ENCODE peak calls at places on chromosomes 5 and 9, in ten cellular contexts. Q is WERI-Rb-1, Z is HCT116, N is left lung, G is AG09309, A is heart right ventricle, H is lower lobe of right lung, E is fibroblast of mammary gland, I is cardiac fibroblast, O is brain microvascular endothelial cell. M is an unnamed sample.

GRCh38 chr9:105168935-105169334 is 75.5 kb upstream of the SLC44A1 start:
- DNase-seq in Z (no peak), G (no peak), A (no peak), Q (no peak), E (peak), H (no peak), O (no peak), I (peak), N (no peak), M (no peak)

GRCh38 chr5:73812457-73812856 is 186.5 kb downstream of the ARHGEF28 start:
- DNase-seq in Z (no peak), G (no peak), N (no peak), H (no peak), A (no peak), Q (no peak), I (no peak), E (no peak), O (no peak), M (no peak)

GRCh38 chr5:173917788-173918786 is 29.9 kb downstream of the CPEB4 start:
- DNase-seq in Z (peak), N (peak), O (peak), I (peak), Q (peak), H (peak), G (peak), A (peak), E (peak), M (peak)

GRCh38 chr5:151038801-151039238 is 18.4 kb downstream of the GPX3 start:
- DNase-seq in E (peak), Q (no peak), H (no peak), Z (no peak), O (no peak), G (no peak), N (no peak), A (no peak), I (peak), M (peak)

GRCh38 chr9:98822661-98823060 is 15.2 kb downstream of the GALNT12 start:
- DNase-seq in N (no peak), E (no peak), I (no peak), H (no peak), G (no peak), Q (no peak), A (no peak), O (no peak), Z (no peak), M (no peak)

GRCh38 chr9:16421534-16421933 is 448.9 kb downstream of the BNC2 start:
- DNase-seq in N (no peak), O (peak), Z (no peak), E (no peak), G (no peak), A (no peak), I (peak), H (no peak), Q (no peak), M (peak)

GRCh38 chr5:64977779-64978178 is 209.0 kb downstream of the CWC27 start:
- DNase-seq in I (peak), Z (no peak), E (peak), Q (no peak), H (no peak), N (peak), G (no peak), O (no peak), A (no peak), M (peak)

GRCh38 chr9:108045851-108046250 is 556.3 kb upstream of the KLF4 start:
- DNase-seq in E (no peak), I (peak), H (no peak), Q (no peak), A (no peak), Z (no peak), G (no peak), N (no peak), O (no peak), M (no peak)

GRCh38 chr5:132539716-132540115 is 3.6 kb downstream of the IL5 start:
- DNase-seq in Q (no peak), G (no peak), O (no peak), H (no peak), E (peak), N (no peak), I (no peak), A (no peak), Z (no peak), M (no peak)

GRCh38 chr9:14361074-14361473 is 47.1 kb upstream of the NFIB start:
- DNase-seq in I (peak), E (peak), G (no peak), O (no peak), Z (no peak), H (no peak), Q (no peak), A (no peak), N (no peak), M (peak)

GRCh38 chr9:79682076-79682736 is 110.4 kb downstream of the TLE4 start:
- DNase-seq in H (no peak), E (no peak), I (peak), Q (no peak), A (no peak), N (no peak), Z (no peak), G (no peak), O (no peak), M (peak)

GRCh38 chr5:146042628-146043279 is 62.6 kb downstream of the PLAC8L1 start:
- DNase-seq in G (peak), A (no peak), I (peak), Q (no peak), Z (peak), N (no peak), H (no peak), E (peak), O (peak), M (peak)

GRCh38 chr9:106830527-106831140 is 32.3 kb upstream of the ZNF462 start:
- DNase-seq in O (no peak), A (no peak), Q (no peak), Z (no peak), E (peak), G (no peak), H (no peak), I (peak), N (no peak), M (no peak)

GRCh38 chr9:100426532-100427365 is at the start of gene MSANTD3:
- DNase-seq in Q (peak), H (peak), A (peak), I (peak), O (peak), N (peak), Z (peak), E (peak), G (no peak), M (peak)

GRCh38 chr9:135149876-135150275 is 62.4 kb downstream of the OLFM1 start:
- DNase-seq in H (no peak), O (no peak), A (no peak), G (no peak), E (no peak), Z (no peak), N (no peak), I (no peak), Q (no peak), M (no peak)

GRCh38 chr9:2726620-2727335 is 9.5 kb downstream of the KCNV2 start:
- DNase-seq in G (no peak), H (no peak), I (peak), N (no peak), Q (no peak), A (no peak), Z (peak), O (no peak), E (peak), M (peak)

GRCh38 chr5:646396-647201 is 34.5 kb downstream of the CEP72 start:
- DNase-seq in A (no peak), Z (no peak), I (no peak), N (no peak), O (no peak), G (no peak), E (no peak), Q (no peak), H (no peak), M (no peak)

GRCh38 chr5:156460496-156460895 is 133.5 kb downstream of the SGCD start:
- DNase-seq in Z (no peak), I (no peak), G (peak), Q (no peak), O (no peak), A (no peak), N (no peak), H (no peak), E (peak), M (no peak)

GRCh38 chr9:133717113-133718031 is 20.8 kb downstream of the SARDH start:
- DNase-seq in Q (no peak), I (no peak), E (no peak), G (no peak), N (no peak), H (no peak), A (peak), O (no peak), Z (no peak), M (no peak)

GRCh38 chr5:136025900-136026299 is 2.9 kb upstream of the TGFBI start:
- DNase-seq in E (peak), G (no peak), Z (no peak), I (peak), O (no peak), N (no peak), Q (no peak), A (no peak), H (no peak), M (no peak)

GRCh38 chr5:1734271-1734907 is 65.2 kb downstream of the MRPL36 start:
- DNase-seq in E (no peak), H (peak), Z (no peak), I (no peak), O (no peak), A (no peak), N (no peak), Q (peak), G (no peak), M (no peak)

GRCh38 chr5:107389130-107389553 is 281.6 kb downstream of the EFNA5 start:
- DNase-seq in Z (no peak), H (no peak), I (peak), Q (no peak), N (no peak), G (no peak), E (peak), A (no peak), O (peak), M (peak)

DNA sequence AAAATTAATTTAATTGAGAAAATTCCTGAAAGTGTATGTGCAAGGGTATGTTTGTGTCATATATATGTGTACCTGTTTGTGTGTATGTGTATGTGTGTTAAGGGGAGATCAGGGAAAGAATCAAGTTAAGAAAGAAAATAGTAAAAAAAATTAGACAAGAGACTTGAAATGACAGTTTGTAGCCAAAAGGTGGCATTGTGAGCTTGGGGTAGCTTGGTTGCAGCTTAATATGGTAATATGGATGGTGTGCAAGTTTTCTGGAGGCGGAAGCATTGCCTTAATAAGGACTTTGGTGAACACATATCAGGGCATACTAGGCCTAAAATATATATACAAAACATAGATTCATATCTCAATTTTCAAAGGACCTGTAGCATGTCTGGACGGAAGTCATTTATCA is 129.9 kb downstream of the INSYN2B start:
- DNase-seq in A (no peak), O (no peak), Z (no peak), H (no peak), N (no peak), Q (no peak), G (no peak), E (peak), I (no peak), M (no peak)
- TF ChIP-seq CTCF in A (no peak), O (peak), Z (peak), H (no peak), N (no peak), Q (no peak), G (no peak), E (peak), I (peak), M (peak)

GRCh38 chr9:69758001-69758730 is 1.6 kb downstream of the PTAR1 start:
- DNase-seq in Q (no peak), Z (no peak), E (peak), O (no peak), I (peak), A (no peak), N (no peak), H (no peak), G (no peak), M (peak)
- H3K4me3 ChIP-seq in Q (peak), Z (peak), E (peak), O (peak), I (peak), A (peak), N (peak), H (peak), G (peak), M (peak)

GRCh38 chr9:22528485-22528884 is 81.9 kb downstream of the DMRTA1 start:
- DNase-seq in A (no peak), N (no peak), Z (peak), I (peak), Q (peak), G (no peak), O (no peak), E (peak), H (no peak), M (no peak)
- TF ChIP-seq CTCF in A (peak), N (no peak), Z (peak), I (no peak), Q (peak), G (no peak), O (peak), E (peak), H (peak), M (peak)

DNA sequence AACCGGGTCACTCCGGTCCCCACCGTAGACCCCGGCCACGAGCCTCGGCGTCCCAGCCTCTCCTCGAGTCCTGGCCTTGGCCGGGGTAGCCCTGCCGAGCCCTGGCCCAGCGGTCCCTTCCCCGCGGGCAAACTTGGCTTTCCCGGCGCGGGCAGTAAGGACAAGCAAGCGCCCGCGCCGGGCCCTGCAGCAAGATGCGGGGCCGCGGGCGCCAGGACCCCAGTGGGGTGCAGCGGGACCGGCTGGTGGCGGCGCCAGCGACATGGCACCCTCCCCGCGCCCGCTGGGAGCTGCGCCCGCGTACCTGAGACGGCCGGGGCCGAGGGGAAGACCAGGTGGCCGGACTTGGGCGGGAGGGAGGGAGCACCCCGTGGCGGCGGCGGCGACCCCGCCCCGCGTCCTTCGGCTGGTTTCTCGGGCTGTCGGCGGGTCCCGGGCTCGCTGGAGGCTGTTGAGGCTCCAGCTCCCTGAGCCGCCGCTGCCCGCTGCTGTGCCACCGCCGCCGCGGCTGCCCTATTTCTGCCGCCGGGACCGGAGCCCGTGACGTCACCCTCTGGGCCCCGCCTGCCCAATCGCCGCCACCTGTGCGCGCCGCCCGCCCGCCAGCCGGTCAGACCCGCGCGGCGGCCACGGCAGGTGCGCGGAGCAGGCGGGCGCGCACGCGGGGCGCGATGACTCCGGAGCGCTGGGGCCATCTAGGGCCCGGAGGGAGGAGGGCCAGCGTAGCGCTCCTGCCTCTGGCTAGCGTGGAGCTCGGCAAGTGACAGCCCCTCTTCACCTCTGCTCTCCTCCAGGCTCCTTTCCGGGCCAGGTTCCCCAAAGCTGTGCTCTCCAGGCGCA is at the start of gene FSTL4:
- DNase-seq in G (no peak), A (no peak), I (no peak), Q (peak), H (peak), E (no peak), Z (no peak), O (no peak), N (peak), M (peak)
- H3K4me3 ChIP-seq in G (no peak), A (peak), I (no peak), Q (peak), H (peak), E (no peak), Z (no peak), O (no peak), N (peak), M (peak)

GRCh38 chr5:96180684-96181083 is 219.0 kb upstream of the ELL2 start:
- DNase-seq in O (no peak), Z (no peak), A (no peak), N (no peak), H (no peak), G (no peak), Q (no peak), I (no peak), E (no peak), M (no peak)

GRCh38 chr5:96176022-96176421 is 214.4 kb upstream of the ELL2 start:
- DNase-seq in O (no peak), N (no peak), E (no peak), A (no peak), G (no peak), H (no peak), Q (no peak), I (no peak), Z (no peak), M (no peak)

GRCh38 chr5:96172436-96172835 is 210.8 kb upstream of the ELL2 start:
- DNase-seq in A (no peak), O (peak), H (no peak), G (peak), Q (no peak), I (peak), Z (no peak), N (no peak), E (peak), M (no peak)

GRCh38 chr5:96177303-96177869 is 215.7 kb upstream of the ELL2 start:
- DNase-seq in G (peak), H (no peak), E (peak), I (peak), Z (peak), Q (no peak), A (no peak), O (peak), N (no peak), M (peak)

DNA sequence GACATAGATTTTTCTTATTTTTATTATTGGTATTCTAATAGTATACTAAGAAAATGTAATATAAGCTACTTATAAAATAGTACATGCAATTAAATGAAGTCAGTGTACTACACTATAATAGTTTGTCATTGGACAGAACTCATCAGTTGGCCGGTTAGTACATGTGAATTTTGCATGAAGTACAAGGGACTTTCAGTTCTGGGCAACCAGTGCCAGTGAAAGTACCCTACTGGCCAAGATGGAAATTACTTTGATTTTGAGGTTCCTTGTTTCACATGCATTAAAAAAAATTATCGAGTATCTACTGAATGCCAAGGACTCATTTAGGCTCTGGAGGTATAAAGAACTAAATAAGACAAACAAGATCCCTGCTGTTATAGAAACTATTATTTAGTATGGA is 213.4 kb upstream of the ELL2 start:
- DNase-seq in I (peak), H (no peak), N (no peak), Q (no peak), O (no peak), A (no peak), G (no peak), E (peak), Z (peak), M (peak)
- TF ChIP-seq CTCF in I (peak), H (peak), N (peak), Q (peak), O (peak), A (no peak), G (no peak), E (peak), Z (peak), M (peak)

GRCh38 chr5:53874409-53874808 is 314.0 kb downstream of the NDUFS4 start:
- DNase-seq in I (peak), Z (no peak), Q (peak), G (no peak), N (no peak), H (no peak), A (no peak), E (peak), O (no peak), M (peak)
- H3K4me3 ChIP-seq in I (no peak), Z (no peak), Q (no peak), G (no peak), N (no peak), H (no peak), A (no peak), E (no peak), O (no peak), M (no peak)

GRCh38 chr9:69121155-69122085 is 52.7 kb upstream of the TJP2 start:
- DNase-seq in Z (no peak), E (no peak), O (peak), I (peak), N (peak), G (no peak), A (peak), Q (peak), H (peak), M (peak)
- TF ChIP-seq CTCF in Z (no peak), E (no peak), O (no peak), I (no peak), N (no peak), G (no peak), A (peak), Q (peak), H (no peak), M (no peak)

GRCh38 chr5:158492850-158493249 is 606.9 kb downstream of the EBF1 start:
- DNase-seq in H (no peak), Z (no peak), E (peak), N (no peak), A (no peak), G (peak), O (peak), Q (no peak), I (no peak), M (no peak)

GRCh38 chr5:158496624-158497023 is 603.1 kb downstream of the EBF1 start:
- DNase-seq in N (no peak), G (no peak), Q (no peak), Z (no peak), A (no peak), O (no peak), E (no peak), I (no peak), H (no peak), M (no peak)

GRCh38 chr5:158499680-158499998 is 600.1 kb downstream of the EBF1 start:
- DNase-seq in N (no peak), H (no peak), G (no peak), A (no peak), O (no peak), E (no peak), Q (no peak), I (no peak), Z (no peak), M (no peak)

GRCh38 chr5:158498959-158499679 is 600.6 kb downstream of the EBF1 start:
- DNase-seq in N (no peak), O (no peak), G (no peak), Q (no peak), Z (no peak), E (peak), H (no peak), A (no peak), I (no peak), M (no peak)

DNA sequence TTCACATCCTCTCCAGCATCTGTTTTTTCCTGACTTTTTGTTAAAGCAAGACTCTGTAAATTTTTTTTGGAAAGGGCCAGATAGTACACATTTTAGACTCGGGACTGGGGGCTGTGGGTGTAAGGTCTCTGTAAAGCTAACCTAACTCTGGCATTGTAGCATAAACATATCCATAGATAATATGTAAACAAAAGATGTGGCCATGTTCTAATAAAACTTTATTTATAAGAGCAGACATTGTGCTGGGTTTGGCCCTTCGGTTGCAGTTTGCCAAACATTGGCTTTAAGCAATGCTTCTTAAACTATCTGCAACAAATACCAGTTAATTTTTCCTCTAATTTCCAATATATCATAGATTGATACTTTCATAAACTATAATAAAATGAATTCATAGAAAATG is 605.2 kb downstream of the EBF1 start:
- DNase-seq in N (no peak), G (no peak), Z (no peak), E (no peak), O (no peak), I (no peak), A (no peak), Q (no peak), H (no peak), M (no peak)
- H3K4me3 ChIP-seq in N (no peak), G (no peak), Z (no peak), E (no peak), O (no peak), I (no peak), A (no peak), Q (no peak), H (no peak), M (no peak)

GRCh38 chr5:115842089-115842881 is 550 bp downstream of the AP3S1 start:
- DNase-seq in N (no peak), A (no peak), Q (peak), O (no peak), E (peak), H (no peak), Z (peak), G (no peak), I (no peak), M (no peak)
- TF ChIP-seq CTCF in N (no peak), A (peak), Q (peak), O (peak), E (no peak), H (peak), Z (peak), G (peak), I (no peak), M (no peak)

DNA sequence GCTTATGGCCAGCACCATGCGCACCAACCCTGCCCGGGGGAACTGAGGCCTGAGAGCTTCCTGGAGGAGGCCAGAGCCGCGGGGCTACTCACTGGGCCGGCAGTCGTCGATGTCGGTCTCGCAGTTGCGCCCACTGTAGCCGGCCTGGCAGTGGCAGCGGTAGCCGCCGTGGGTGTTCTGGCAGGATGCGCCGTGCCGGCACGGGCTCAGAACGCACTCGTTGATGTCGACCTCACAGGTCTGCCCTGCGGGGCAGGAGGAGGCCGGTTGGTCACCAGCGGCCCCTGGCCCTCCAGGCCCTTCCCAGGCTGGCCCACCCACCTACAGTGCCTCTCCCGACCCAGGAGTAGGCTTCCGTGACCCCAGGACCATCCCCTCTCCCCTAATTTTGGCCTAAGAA is 27.7 kb upstream of the SEC16A start:
- DNase-seq in I (no peak), O (no peak), Q (no peak), H (no peak), Z (no peak), N (no peak), E (no peak), A (no peak), G (no peak), M (no peak)
- H3K4me3 ChIP-seq in I (no peak), O (no peak), Q (no peak), H (no peak), Z (no peak), N (no peak), E (no peak), A (peak), G (no peak), M (no peak)

M was measured in epithelial cell of esophagus.